ENCODE peak calls at places on chromosomes 7 and 10, in four cellular contexts. X is lower lobe of right lung, T is K562, U is stomach. H is an unnamed sample.

GRCh38 chr7:88167223-88167622 is 52.6 kb downstream of the SRI start:
- DNase-seq in X (no peak), T (no peak), U (no peak), H (no peak)

GRCh38 chr7:28028471-28028870 is 152.1 kb downstream of the JAZF1 start:
- DNase-seq in X (no peak), T (no peak), U (no peak), H (no peak)

GRCh38 chr7:40780431-40780830 is 645.6 kb downstream of the SUGCT start:
- DNase-seq in X (no peak), T (no peak), U (no peak), H (no peak)

GRCh38 chr7:5442757-5443305 is 19.2 kb upstream of the TNRC18 start:
- DNase-seq in X (no peak), T (no peak), U (no peak), H (no peak)

GRCh38 chr10:130300608-130301025 is 164.4 kb downstream of the GLRX3 start:
- DNase-seq in X (peak), T (no peak), U (no peak), H (no peak)

GRCh38 chr7:80145780-80146422 is 11.3 kb downstream of the GNAI1 start:
- DNase-seq in X (no peak), T (no peak), U (no peak), H (no peak)

GRCh38 chr7:6631605-6632004 is 5.5 kb upstream of the ZNF316 start:
- DNase-seq in X (no peak), T (no peak), U (no peak), H (no peak)

GRCh38 chr10:34814228-34815173 is 595 bp downstream of the PARD3 start:
- DNase-seq in X (no peak), T (peak), U (peak), H (peak)

GRCh38 chr7:156360835-156361234 is 279.7 kb upstream of the RNF32 start:
- DNase-seq in X (no peak), T (no peak), U (no peak), H (no peak)

GRCh38 chr10:99467236-99467999 is 37.0 kb upstream of the GOT1 start:
- DNase-seq in X (no peak), T (no peak), U (no peak), H (no peak)

GRCh38 chr7:19122018-19122588 is 4.7 kb upstream of the TWIST1 start:
- DNase-seq in X (no peak), T (no peak), U (no peak), H (no peak)

GRCh38 chr10:13885238-13885990 is 298.6 kb downstream of the PRPF18 start:
- DNase-seq in X (no peak), T (no peak), U (no peak), H (no peak)

GRCh38 chr7:17130281-17131059 is 168.0 kb upstream of the AHR start:
- DNase-seq in X (no peak), T (no peak), U (no peak), H (peak)

GRCh38 chr10:128851726-128852125 is 615.3 kb upstream of the MGMT start:
- DNase-seq in X (no peak), T (no peak), U (no peak), H (no peak)

GRCh38 chr7:55512635-55513034 is 59.7 kb downstream of the VOPP1 start:
- DNase-seq in X (no peak), T (no peak), U (no peak), H (no peak)

GRCh38 chr7:70177166-70177565 is 578.9 kb downstream of the AUTS2 start:
- DNase-seq in X (no peak), T (no peak), U (no peak), H (no peak)

GRCh38 chr7:152527610-152528032 is 91.8 kb upstream of the KMT2C start:
- DNase-seq in X (no peak), T (no peak), U (no peak), H (no peak)

GRCh38 chr7:150565239-150565638 is 2.0 kb upstream of the GIMAP4 start:
- DNase-seq in X (no peak), T (no peak), U (no peak), H (no peak)

GRCh38 chr10:116763440-116763839 is 21.1 kb upstream of the HSPA12A start:
- DNase-seq in X (no peak), T (no peak), U (no peak), H (no peak)

GRCh38 chr7:44575054-44575453 is 1.3 kb upstream of the DDX56 start:
- DNase-seq in X (no peak), T (no peak), U (no peak), H (no peak)

GRCh38 chr7:94417261-94417660 is 22.6 kb downstream of the COL1A2 start:
- DNase-seq in X (no peak), T (no peak), U (no peak), H (no peak)

GRCh38 chr7:131000873-131001272 is 266.9 kb upstream of the KLF14 start:
- DNase-seq in X (no peak), T (no peak), U (no peak), H (no peak)

GRCh38 chr7:126605553-126605952 is 647.2 kb downstream of the GRM8 start:
- DNase-seq in X (no peak), T (no peak), U (no peak), H (no peak)

GRCh38 chr7:84524714-84525694 is 330.4 kb upstream of the SEMA3A start:
- DNase-seq in X (no peak), T (no peak), U (no peak), H (no peak)

GRCh38 chr7:80087051-80087767 is 47.4 kb upstream of the GNAI1 start:
- DNase-seq in X (no peak), T (no peak), U (no peak), H (no peak)

GRCh38 chr7:134919240-134919641 is 67.1 kb upstream of the AGBL3 start:
- DNase-seq in X (no peak), T (no peak), U (no peak), H (no peak)

GRCh38 chr10:15558136-15558535 is 161.6 kb downstream of the ITGA8 start:
- DNase-seq in X (no peak), T (no peak), U (no peak), H (no peak)

GRCh38 chr7:142646274-142646895 is 102.9 kb upstream of the PRSS1 start:
- DNase-seq in X (no peak), T (no peak), U (no peak), H (no peak)

GRCh38 chr7:32479574-32480200 is 10.5 kb downstream of the LSM5 start:
- DNase-seq in X (no peak), T (peak), U (no peak), H (peak)

GRCh38 chr10:91700788-91701444 is 68.0 kb upstream of the PPP1R3C start:
- DNase-seq in X (no peak), T (no peak), U (no peak), H (peak)

GRCh38 chr10:49284356-49284755 is 14.6 kb upstream of the C10orf71 start:
- DNase-seq in X (no peak), T (no peak), U (peak), H (no peak)

DNA sequence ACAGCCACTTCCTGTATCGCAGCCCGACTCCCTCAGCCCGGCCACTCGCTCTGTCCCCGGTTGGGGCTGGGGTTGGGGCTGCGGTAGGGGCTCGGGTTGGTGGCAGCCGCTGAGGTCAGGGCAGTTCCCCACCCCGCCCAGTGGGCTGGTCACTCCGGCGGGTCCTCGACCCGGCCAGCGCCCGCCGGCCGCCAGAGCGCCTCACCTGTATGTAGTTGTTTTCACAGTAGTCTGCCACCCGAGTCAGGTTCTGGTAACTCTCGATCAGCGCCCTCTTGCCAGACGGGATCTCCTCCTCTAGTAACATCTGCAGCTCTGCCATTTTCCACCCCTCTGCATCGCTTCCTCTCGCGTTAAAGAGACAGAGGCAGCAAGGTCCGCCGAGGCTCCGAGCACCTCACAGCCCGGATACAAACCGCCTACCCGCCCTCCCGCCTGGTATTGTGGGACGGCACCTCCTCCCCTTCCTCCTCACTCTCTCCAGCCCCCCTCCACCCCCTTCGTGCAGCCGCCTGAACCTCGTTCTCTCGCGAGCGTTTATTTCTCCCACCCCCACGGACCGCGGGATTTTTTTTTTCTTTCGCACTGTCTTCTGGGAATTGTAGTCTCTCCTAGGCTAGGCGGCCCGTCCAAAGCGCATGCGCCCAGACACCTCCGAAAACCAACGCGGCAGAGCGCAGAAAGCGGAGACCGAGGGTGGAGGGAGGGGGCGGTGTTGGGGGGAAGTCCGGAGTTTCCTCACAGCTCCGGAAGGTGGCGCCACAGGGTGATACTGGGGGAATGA is at the start of gene ABI1:
- DNase-seq in X (peak), T (peak), U (peak), H (peak)
- TF ChIP-seq CTCF in X (peak), T (peak), U (peak), H (peak)

GRCh38 chr10:82889703-82890102 is 1014.7 kb downstream of the NRG3 start:
- DNase-seq in X (no peak), T (no peak), U (no peak), H (no peak)

GRCh38 chr10:82888809-82889455 is 1013.9 kb downstream of the NRG3 start:
- DNase-seq in X (no peak), T (no peak), U (no peak), H (no peak)

GRCh38 chr10:82887488-82887887 is 1012.5 kb downstream of the NRG3 start:
- DNase-seq in X (no peak), T (no peak), U (peak), H (no peak)

DNA sequence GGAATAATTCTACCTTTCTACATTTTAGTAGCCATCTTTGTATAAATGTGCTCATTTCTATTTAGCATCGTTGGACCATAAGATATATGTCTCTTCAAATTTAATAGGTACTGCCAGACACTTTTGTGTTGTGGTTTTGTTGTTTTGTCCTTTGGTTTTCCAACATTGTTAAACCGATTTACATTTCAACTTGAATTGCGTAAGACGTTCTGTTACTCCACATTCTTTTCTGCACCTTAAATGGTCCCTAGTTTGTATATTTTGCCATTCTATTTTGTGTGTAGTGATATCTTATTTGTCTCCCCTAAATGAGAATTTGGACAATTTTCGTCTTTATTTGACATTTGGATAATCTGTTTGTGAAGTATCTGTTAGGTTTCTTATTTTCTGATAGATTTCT is 1015.6 kb downstream of the NRG3 start:
- DNase-seq in X (no peak), T (no peak), U (no peak), H (no peak)
- H3K27ac ChIP-seq in X (no peak), T (no peak), U (no peak), H (no peak)

GRCh38 chr10:74036474-74036873 is 38.6 kb downstream of the VCL start:
- DNase-seq in X (no peak), T (no peak), U (no peak), H (no peak)

GRCh38 chr10:74044419-74044818 is 46.5 kb downstream of the VCL start:
- DNase-seq in X (no peak), T (no peak), U (no peak), H (no peak)

GRCh38 chr10:74040200-74041126 is 42.5 kb downstream of the VCL start:
- DNase-seq in X (no peak), T (no peak), U (no peak), H (no peak)

GRCh38 chr10:74035324-74035723 is 37.4 kb downstream of the VCL start:
- DNase-seq in X (no peak), T (no peak), U (no peak), H (no peak)

DNA sequence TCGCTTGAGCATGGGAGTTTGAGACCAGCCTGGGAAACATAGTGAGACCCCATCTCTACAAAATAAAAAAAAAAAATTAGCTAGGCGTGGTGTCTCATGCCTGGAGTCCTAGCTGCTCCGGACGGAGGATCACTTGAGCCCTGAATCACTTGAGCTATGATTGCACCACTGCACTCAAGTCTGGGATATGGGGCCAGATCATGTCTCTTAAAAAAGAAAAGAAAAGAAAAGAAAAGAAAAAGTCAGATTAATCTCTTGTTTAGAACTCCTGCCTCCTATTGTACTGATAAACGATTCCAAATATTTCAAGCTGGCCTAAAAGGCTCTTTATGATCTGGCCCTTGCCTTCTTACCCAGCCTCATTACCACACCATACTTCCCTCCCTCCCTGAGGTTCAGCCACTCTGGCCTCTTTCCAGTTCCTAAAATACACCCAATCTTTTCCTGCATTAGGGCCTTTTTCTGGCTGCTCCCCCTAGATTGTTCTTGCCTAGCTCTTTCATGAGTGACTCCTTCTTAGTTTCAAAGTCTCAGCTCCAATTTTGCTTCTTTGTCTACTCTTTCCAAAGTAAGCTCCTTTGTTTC is 41.7 kb downstream of the VCL start:
- DNase-seq in X (no peak), T (no peak), U (no peak), H (no peak)
- TF ChIP-seq CTCF in X (no peak), T (no peak), U (no peak), H (no peak)

GRCh38 chr7:158740657-158741293 is 36.2 kb upstream of the NCAPG2 start:
- DNase-seq in X (no peak), T (peak), U (no peak), H (peak)
- H3K27ac ChIP-seq in X (peak), T (peak), U (peak), H (peak)

GRCh38 chr10:101442456-101442800 is 88.5 kb downstream of the BTRC start:
- DNase-seq in X (no peak), T (no peak), U (no peak), H (no peak)

GRCh38 chr10:101444058-101444457 is 90.1 kb downstream of the BTRC start:
- DNase-seq in X (no peak), T (no peak), U (no peak), H (no peak)

GRCh38 chr10:101438881-101439391 is 85.0 kb downstream of the BTRC start:
- DNase-seq in X (no peak), T (no peak), U (no peak), H (peak)

GRCh38 chr10:101444499-101444898 is 90.5 kb downstream of the BTRC start:
- DNase-seq in X (no peak), T (no peak), U (no peak), H (no peak)

GRCh38 chr10:101441539-101442455 is 87.8 kb downstream of the BTRC start:
- DNase-seq in X (no peak), T (peak), U (no peak), H (peak)
- TF ChIP-seq CTCF in X (peak), T (peak), U (peak), H (peak)

GRCh38 chr7:24466109-24466768 is 107.0 kb upstream of the PALS2 start:
- DNase-seq in X (no peak), T (no peak), U (no peak), H (no peak)

GRCh38 chr7:24464846-24465245 is 108.4 kb upstream of the PALS2 start:
- DNase-seq in X (no peak), T (no peak), U (no peak), H (no peak)

GRCh38 chr7:24463474-24463873 is 109.8 kb upstream of the PALS2 start:
- DNase-seq in X (no peak), T (no peak), U (no peak), H (no peak)

GRCh38 chr7:24472093-24472492 is 101.2 kb upstream of the PALS2 start:
- DNase-seq in X (no peak), T (no peak), U (no peak), H (no peak)

GRCh38 chr7:24469118-24469517 is 104.1 kb upstream of the PALS2 start:
- DNase-seq in X (no peak), T (no peak), U (no peak), H (no peak)
- H3K27ac ChIP-seq in X (no peak), T (no peak), U (no peak), H (no peak)

GRCh38 chr10:70232859-70233108 is 445 bp downstream of the PPA1 start:
- DNase-seq in X (no peak), T (no peak), U (no peak), H (no peak)

GRCh38 chr10:70234668-70235447 is 1.6 kb upstream of the PPA1 start:
- DNase-seq in X (no peak), T (no peak), U (no peak), H (no peak)

GRCh38 chr10:70232155-70232858 is 922 bp downstream of the PPA1 start:
- DNase-seq in X (peak), T (peak), U (peak), H (peak)

GRCh38 chr10:70233939-70234300 is 691 bp upstream of the PPA1 start:
- DNase-seq in X (no peak), T (peak), U (no peak), H (no peak)

DNA sequence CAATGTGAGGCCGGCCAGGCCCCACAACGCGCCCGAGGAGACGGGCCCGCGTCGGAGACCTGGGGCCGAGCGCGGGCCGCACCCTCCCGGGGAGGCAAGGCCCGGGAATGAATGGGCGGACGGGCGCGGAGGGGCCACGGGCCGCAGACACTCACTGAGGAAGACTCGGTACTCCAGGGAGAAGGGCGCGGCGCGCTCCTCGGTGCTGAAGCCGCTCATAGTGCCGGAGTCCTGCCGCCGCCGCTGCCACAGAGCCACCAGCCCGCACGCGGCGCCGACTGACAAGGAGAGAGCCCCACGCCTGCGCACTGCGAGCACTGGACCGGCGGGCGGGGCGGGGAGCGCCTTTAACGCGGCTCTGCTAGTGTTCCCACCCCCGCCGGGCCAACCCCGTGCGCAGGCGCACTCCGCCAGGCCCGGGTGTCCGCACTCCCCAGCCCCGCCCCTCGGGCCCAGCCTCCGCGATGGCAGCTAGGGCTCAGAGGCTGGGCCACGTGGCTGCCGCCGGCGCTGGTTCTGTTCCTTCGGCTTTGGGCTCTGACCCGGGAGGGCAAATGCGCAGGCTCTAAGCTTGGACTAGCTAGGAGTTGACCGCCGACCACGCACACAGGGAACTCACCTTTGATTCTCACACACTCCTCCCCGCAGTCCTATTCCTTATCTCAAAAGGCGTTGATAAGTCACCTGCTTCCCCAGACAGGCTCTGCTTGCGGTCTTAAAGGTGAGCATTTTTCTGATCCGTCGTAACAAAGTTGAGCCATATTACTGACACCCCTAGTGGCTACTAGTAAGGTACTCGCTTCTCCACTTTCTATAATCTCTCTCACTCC is at the start of gene PPA1:
- DNase-seq in X (peak), T (peak), U (peak), H (peak)
- TF ChIP-seq CTCF in X (peak), T (no peak), U (peak), H (peak)

GRCh38 chr10:67622506-67622905 is 73.5 kb downstream of the CTNNA3 start:
- DNase-seq in X (no peak), T (no peak), U (no peak), H (no peak)

GRCh38 chr10:67618116-67618515 is 77.9 kb downstream of the CTNNA3 start:
- DNase-seq in X (no peak), T (no peak), U (no peak), H (no peak)

GRCh38 chr10:67622984-67623383 is 73.0 kb downstream of the CTNNA3 start:
- DNase-seq in X (no peak), T (no peak), U (no peak), H (no peak)

DNA sequence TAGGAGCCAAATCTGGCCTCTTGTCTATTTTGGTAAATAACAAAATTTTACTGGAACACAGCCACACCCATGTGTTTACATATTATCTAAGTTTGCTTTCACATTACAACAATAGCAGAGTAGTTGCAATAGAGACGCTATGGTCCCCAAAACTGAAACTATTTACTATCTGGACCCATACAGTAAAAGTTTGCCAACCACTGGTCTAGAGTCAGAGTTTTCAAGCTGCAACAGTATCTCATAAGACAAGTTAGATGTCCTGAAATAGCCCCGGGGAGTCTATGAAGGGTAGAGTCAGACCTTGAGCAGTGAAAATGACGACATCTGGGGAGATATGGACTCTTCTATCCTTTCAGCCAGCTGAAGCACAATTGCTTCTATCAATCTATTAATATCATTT is 74.2 kb downstream of the CTNNA3 start:
- DNase-seq in X (no peak), T (no peak), U (no peak), H (no peak)
- H3K27ac ChIP-seq in X (no peak), T (no peak), U (no peak), H (no peak)

H was measured in RWPE1.